ENCODE peak calls at places on chromosomes 1 and 21, in seven cellular contexts. D is fibroblast of lung, K is fibroblast of mammary gland, X is brain microvascular endothelial cell, P is esophagus muscularis mucosa, S is ovary, I is astrocyte of the cerebellum. W is an unnamed sample.

GRCh38 chr1:45716700-45717099 is 28.7 kb downstream of the TMEM69 start:
- DNase-seq in D (no peak), K (no peak), X (no peak), P (no peak), S (no peak), I (no peak), W (no peak)

GRCh38 chr1:109113787-109114568 is at the start of gene ELAPOR1:
- DNase-seq in D (no peak), K (no peak), X (no peak), P (no peak), S (peak), I (no peak), W (no peak)

GRCh38 chr21:30434033-30434631 is 4.1 kb downstream of the KRTAP13-4 start:
- DNase-seq in D (peak), K (peak), X (peak), P (no peak), S (no peak), I (peak), W (peak)

GRCh38 chr1:226082959-226083302 is 20.4 kb downstream of the H3-3A start:
- DNase-seq in D (peak), K (peak), X (peak), P (no peak), S (peak), I (no peak), W (no peak)

GRCh38 chr1:82485591-82486369 is 685.0 kb downstream of the ADGRL2 start:
- DNase-seq in D (peak), K (peak), X (peak), P (no peak), S (peak), I (peak), W (no peak)

GRCh38 chr21:45019887-45020537 is 54.4 kb upstream of the ADARB1 start:
- DNase-seq in D (no peak), K (no peak), X (no peak), P (no peak), S (peak), I (no peak), W (no peak)

GRCh38 chr1:152002960-152003359 is 9.3 kb upstream of the S100A10 start:
- DNase-seq in D (no peak), K (no peak), X (no peak), P (no peak), S (no peak), I (no peak), W (no peak)

GRCh38 chr1:91160363-91161075 is 138.7 kb upstream of the ZNF644 start:
- DNase-seq in D (no peak), K (no peak), X (no peak), P (peak), S (no peak), I (no peak), W (no peak)

GRCh38 chr1:156893048-156893953 is at the start of gene PEAR1:
- DNase-seq in D (peak), K (no peak), X (no peak), P (no peak), S (peak), I (no peak), W (no peak)

GRCh38 chr1:83818916-83819315 is 180.0 kb downstream of the TTLL7 start:
- DNase-seq in D (peak), K (peak), X (no peak), P (no peak), S (no peak), I (no peak), W (no peak)

GRCh38 chr1:116739371-116740007 is 14.7 kb upstream of the CD2 start:
- DNase-seq in D (no peak), K (no peak), X (no peak), P (no peak), S (no peak), I (no peak), W (no peak)

GRCh38 chr1:163290025-163290610 is 31.6 kb upstream of the NUF2 start:
- DNase-seq in D (peak), K (peak), X (no peak), P (no peak), S (no peak), I (no peak), W (no peak)

GRCh38 chr1:64546018-64546417 is 76.1 kb downstream of the CACHD1 start:
- DNase-seq in D (no peak), K (no peak), X (no peak), P (no peak), S (no peak), I (no peak), W (no peak)

GRCh38 chr1:202361701-202362100 is 13.2 kb downstream of the PPP1R12B start:
- DNase-seq in D (no peak), K (no peak), X (no peak), P (no peak), S (no peak), I (no peak), W (no peak)

GRCh38 chr1:178503849-178504248 is 7.1 kb upstream of the CLEC20A start:
- DNase-seq in D (no peak), K (no peak), X (no peak), P (no peak), S (no peak), I (no peak), W (no peak)

GRCh38 chr21:45308211-45309068 is 20.7 kb upstream of the POFUT2 start:
- DNase-seq in D (peak), K (peak), X (peak), P (no peak), S (peak), I (peak), W (no peak)

DNA sequence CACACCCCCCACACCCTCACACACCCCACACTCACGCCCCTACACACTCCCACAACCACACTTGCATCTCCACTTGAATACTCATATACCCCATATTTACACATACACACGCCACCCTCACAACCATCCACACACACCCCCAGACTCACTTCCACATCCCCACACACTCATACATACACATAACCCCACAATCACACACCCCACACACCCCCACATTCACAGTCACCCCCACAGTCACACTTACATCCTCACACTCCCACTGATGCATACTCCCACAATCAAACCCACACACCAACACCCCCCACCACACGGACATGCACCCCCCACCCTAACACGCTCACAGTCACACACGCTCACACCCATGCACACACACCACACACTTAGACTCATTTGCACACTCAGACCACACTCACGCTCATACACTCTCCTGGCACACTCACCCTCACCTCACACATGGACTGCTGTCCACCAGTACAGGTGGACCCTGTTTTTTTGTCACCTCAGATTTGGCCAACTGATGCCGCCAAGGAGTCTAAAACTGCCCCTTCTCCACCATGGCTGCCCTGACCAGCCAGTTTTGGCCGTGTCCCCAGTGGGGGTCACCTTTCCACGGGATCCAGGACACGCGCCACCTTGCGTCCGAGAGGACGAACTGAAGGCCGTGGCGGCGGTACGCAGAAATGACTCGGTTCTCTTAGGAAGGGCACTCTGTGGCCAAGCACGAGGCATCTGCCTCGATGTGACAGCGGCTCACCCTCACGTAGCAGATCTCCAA is 45.3 kb upstream of the EDN2 start:
- DNase-seq in D (no peak), K (no peak), X (no peak), P (no peak), S (peak), I (no peak), W (no peak)
- TF ChIP-seq CTCF in D (no peak), K (no peak), X (no peak), P (no peak), S (no peak), I (no peak), W (no peak)

DNA sequence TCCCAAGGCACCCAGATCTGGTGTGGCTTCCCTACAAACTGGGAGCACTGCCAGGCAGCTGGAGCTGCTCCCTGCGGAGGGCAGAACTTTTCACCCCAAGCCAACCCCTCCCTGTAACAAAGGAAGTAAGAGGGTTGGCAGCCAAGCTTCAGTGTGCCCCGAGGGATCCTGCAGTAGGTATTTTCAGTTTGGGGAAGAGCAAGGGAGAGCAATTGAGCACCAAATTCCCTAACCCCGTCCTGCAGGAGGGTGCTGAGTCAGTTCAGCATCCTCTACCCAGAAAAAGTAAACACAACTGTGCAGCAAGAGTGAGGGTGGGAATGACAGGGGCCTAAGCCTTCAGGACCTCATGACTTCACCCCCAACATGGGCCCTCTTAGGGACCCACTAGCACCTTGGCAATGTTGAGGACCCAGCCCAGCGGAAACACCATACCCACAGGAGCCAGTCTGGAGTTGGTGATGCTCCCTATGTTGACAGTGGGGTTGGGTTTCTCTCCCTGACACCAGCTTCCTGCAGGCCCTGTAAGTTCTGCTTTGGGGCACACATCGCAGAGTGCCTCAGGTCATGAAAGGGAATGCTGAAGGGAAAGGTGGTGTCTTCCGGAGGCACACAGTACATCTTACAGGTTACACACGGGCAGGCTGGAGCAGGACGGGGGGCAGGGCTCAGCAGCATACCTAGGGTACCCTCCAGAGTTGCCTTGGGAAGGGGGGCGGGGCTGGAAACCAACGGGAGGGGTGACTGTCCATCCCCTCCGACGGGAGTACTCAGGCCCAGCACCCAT is 14.8 kb downstream of the SH3BP5L start:
- DNase-seq in D (peak), K (peak), X (no peak), P (no peak), S (no peak), I (no peak), W (no peak)
- TF ChIP-seq CTCF in D (no peak), K (no peak), X (no peak), P (no peak), S (no peak), I (no peak), W (no peak)

DNA sequence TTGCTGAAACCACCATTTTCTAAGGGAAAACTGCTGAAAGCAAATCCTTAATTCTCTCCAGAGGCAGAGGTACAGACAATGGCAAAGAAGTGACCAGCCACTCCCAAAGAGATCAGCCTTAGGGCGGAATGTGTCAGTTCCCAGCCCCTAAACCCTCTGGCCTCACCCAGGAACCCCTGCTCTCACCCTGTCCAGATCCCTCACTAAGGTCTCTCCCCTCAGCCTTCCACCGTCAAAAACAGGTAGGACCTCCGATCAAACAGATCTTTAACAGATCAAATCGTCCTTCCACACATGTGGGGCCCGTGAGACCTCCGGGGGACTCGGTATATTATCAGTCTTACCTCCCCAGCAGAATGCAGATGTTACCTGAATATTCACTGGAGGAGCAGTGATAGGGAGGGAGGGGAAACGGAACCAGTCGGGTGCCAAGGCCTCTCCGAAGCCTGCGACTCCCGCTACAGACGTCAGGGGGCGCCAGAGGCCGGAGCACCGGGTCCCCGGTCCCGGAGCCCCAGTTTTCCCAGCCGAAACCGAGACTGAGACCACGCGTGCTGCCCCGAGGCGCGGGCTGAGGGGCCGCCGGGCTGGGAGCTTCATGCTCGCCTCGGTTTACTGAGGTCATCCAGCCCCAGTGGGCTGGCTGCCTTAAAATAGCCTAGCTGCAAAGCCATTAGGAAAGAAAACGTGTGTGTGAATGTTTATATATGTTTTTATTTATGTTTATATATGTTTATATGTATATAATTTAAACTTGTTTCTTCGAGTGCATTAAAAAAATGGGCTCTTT is 23.6 kb downstream of the GPA33 start:
- DNase-seq in D (peak), K (peak), X (peak), P (no peak), S (peak), I (peak), W (no peak)
- TF ChIP-seq CTCF in D (peak), K (peak), X (peak), P (peak), S (peak), I (peak), W (peak)

GRCh38 chr1:34988581-34988980 is 3.4 kb upstream of the TMEM35B start:
- DNase-seq in D (no peak), K (no peak), X (no peak), P (no peak), S (no peak), I (no peak), W (no peak)

GRCh38 chr1:34988147-34988546 is 3.0 kb upstream of the TMEM35B start:
- DNase-seq in D (no peak), K (no peak), X (no peak), P (no peak), S (no peak), I (no peak), W (no peak)

GRCh38 chr1:34985063-34985770 is at the start of gene TMEM35B:
- DNase-seq in D (peak), K (peak), X (peak), P (no peak), S (peak), I (no peak), W (no peak)

GRCh38 chr1:34984435-34985062 is 598 bp downstream of the TMEM35B start:
- DNase-seq in D (peak), K (peak), X (peak), P (no peak), S (peak), I (no peak), W (no peak)

DNA sequence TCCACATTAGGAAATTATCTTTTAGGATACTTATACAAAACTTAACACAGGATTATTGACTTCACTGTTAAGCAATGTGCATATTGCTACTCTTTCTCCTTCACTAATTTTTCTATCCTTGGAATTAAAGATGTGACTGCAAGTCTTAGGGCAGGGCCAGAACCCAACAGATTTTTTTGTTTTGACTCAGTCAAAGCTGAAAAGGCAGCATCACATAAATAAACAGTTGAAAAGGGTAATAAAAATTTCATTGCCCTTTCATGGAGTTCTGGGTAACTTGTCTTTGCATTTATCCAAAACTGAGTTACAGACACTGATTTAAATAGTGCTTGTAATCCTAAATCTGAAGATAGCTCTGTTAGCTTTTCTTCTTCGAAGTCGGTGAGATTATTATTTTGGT is 1.9 kb upstream of the TMEM35B start:
- DNase-seq in D (peak), K (peak), X (no peak), P (no peak), S (no peak), I (no peak), W (no peak)
- TF ChIP-seq CTCF in D (no peak), K (no peak), X (no peak), P (no peak), S (no peak), I (no peak), W (no peak)

DNA sequence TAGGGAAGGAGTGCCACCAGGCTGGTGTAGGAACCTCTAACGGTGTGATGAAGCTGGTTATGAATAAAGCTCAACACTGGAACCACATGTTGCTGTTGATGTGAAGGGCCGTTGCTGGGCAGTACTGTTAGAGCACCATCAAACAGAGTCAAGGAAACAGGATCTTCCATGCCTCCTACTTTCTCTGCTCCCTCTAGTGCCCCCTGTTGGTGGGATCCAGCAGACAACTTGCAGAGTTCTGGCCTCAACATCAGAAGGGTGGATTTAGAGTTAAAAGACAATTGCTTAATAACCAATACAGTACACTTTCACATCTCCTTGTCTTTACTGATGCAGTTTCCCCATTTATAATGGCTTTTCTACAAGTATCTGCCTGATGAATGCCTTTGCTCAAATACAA is 336.4 kb downstream of the NTNG1 start:
- DNase-seq in D (no peak), K (peak), X (no peak), P (no peak), S (no peak), I (no peak), W (no peak)
- TF ChIP-seq CTCF in D (peak), K (peak), X (peak), P (no peak), S (no peak), I (no peak), W (peak)

W was measured in HFF-Myc.